ENCODE peak calls at places on chromosomes 16 and 17, in nine cellular contexts. P, K, A, M, U, N, J, E and O are unnamed samples.

GRCh38 chr17:3571043-3571900 is 13.7 kb upstream of the TRPV3 start:
- DNase-seq in P (no peak), K (no peak), A (no peak), M (no peak), U (no peak), N (no peak), J (no peak), E (no peak), O (no peak)

GRCh38 chr17:30254150-30254549 is 18.7 kb upstream of the SLC6A4 start:
- DNase-seq in P (no peak), K (no peak), A (no peak), M (no peak), U (no peak), N (no peak), J (no peak), E (no peak), O (no peak)

GRCh38 chr16:20322696-20323095 is 4.6 kb downstream of the GP2 start:
- DNase-seq in P (no peak), K (no peak), A (no peak), M (no peak), U (no peak), N (no peak), J (no peak), E (peak; percentile 44), O (no peak)

GRCh38 chr16:89035013-89035697 is 58.1 kb upstream of the CBFA2T3 start:
- DNase-seq in P (no peak), K (no peak), A (no peak), M (no peak), U (no peak), N (no peak), J (no peak), E (no peak), O (no peak)

GRCh38 chr16:65809627-65810026 is 556.9 kb upstream of the CDH5 start:
- DNase-seq in P (no peak), K (no peak), A (no peak), M (no peak), U (no peak), N (no peak), J (no peak), E (no peak), O (no peak)

GRCh38 chr17:54898576-54898975 is 2.1 kb upstream of the TOM1L1 start:
- DNase-seq in P (no peak), K (no peak), A (no peak), M (no peak), U (no peak), N (no peak), J (no peak), E (no peak), O (no peak)

GRCh38 chr17:59763861-59764260 is 56.4 kb downstream of the VMP1 start:
- DNase-seq in P (no peak), K (no peak), A (no peak), M (peak; percentile 70), U (no peak), N (no peak), J (no peak), E (no peak), O (no peak)

GRCh38 chr16:12802661-12803060 is 1.0 kb downstream of the CPPED1 start:
- DNase-seq in P (no peak), K (no peak), A (no peak), M (no peak), U (no peak), N (no peak), J (no peak), E (no peak), O (no peak)

GRCh38 chr17:31882571-31882970 is 18.9 kb downstream of the UTP6 start:
- DNase-seq in P (no peak), K (no peak), A (no peak), M (no peak), U (no peak), N (no peak), J (no peak), E (no peak), O (no peak)

GRCh38 chr16:46853713-46854443 is 22.9 kb upstream of the C16orf87 start:
- DNase-seq in P (peak; percentile 75), K (peak; percentile 70), A (peak; percentile 29), M (peak; percentile 70), U (peak; percentile 90), N (peak; percentile 79), J (peak; percentile 77), E (peak; percentile 85), O (peak; percentile 38)

GRCh38 chr16:89383095-89384003 is 107.0 kb downstream of the ANKRD11 start:
- DNase-seq in P (no peak), K (peak; percentile 63), A (no peak), M (no peak), U (no peak), N (peak; percentile 70), J (peak; percentile 59), E (peak; percentile 78), O (peak; percentile 18)

GRCh38 chr17:19387921-19388521 is 1.0 kb upstream of the MFAP4 start:
- DNase-seq in P (no peak), K (no peak), A (no peak), M (no peak), U (peak; percentile 77), N (no peak), J (no peak), E (peak; percentile 20), O (no peak)

GRCh38 chr17:70074991-70075390 is at the start of gene KCNJ16:
- DNase-seq in P (peak; percentile 25), K (no peak), A (no peak), M (no peak), U (no peak), N (no peak), J (no peak), E (peak; percentile 76), O (no peak)

GRCh38 chr17:60713619-60714018 is 36.0 kb downstream of the BCAS3 start:
- DNase-seq in P (no peak), K (no peak), A (no peak), M (no peak), U (no peak), N (no peak), J (no peak), E (no peak), O (no peak)